ENCODE peak calls at places on chromosomes 1 and 21, in nine cellular contexts. M, P, T, V, G, C, W, E and O are unnamed samples.

GRCh38 chr1:211935448-211935970 is 99.8 kb downstream of the INTS7 start:
- DNase-seq in W (no peak), P (no peak), V (no peak), C (no peak), G (peak; percentile 21), T (no peak), E (no peak), M (peak; percentile 52), O (no peak)

GRCh38 chr1:217493290-217493689 is 137.6 kb downstream of the GPATCH2 start:
- DNase-seq in G (peak; percentile 89), M (no peak), E (no peak), V (peak; percentile 31), C (no peak), W (no peak), P (no peak), T (no peak), O (no peak)

GRCh38 chr1:60428161-60428560 is 354.6 kb upstream of the C1orf87 start:
- DNase-seq in P (no peak), G (no peak), C (no peak), M (no peak), E (no peak), W (peak; percentile 22), V (no peak), T (no peak), O (no peak)

GRCh38 chr1:180262628-180263488 is 32.8 kb downstream of the LHX4 start:
- DNase-seq in T (no peak), G (no peak), E (peak; percentile 33), M (no peak), W (no peak), P (no peak), C (no peak), V (no peak), O (no peak)

GRCh38 chr1:47894718-47895393 is 102.3 kb downstream of the TRABD2B start:
- DNase-seq in P (no peak), W (no peak), T (no peak), G (peak; percentile 17), C (peak; percentile 51), E (peak; percentile 57), M (no peak), V (peak; percentile 66), O (no peak)

GRCh38 chr1:192700834-192701271 is 64.9 kb downstream of the RGS13 start:
- DNase-seq in P (peak; percentile 18), M (no peak), E (no peak), V (peak; percentile 71), T (no peak), G (no peak), W (no peak), C (no peak), O (no peak)

GRCh38 chr1:73160759-73161158 is 878.4 kb upstream of the NEGR1 start:
- DNase-seq in W (no peak), T (no peak), P (no peak), G (no peak), V (no peak), M (no peak), E (no peak), C (no peak), O (no peak)

GRCh38 chr1:100584761-100585745 is 47.1 kb downstream of the GPR88 start:
- DNase-seq in G (no peak), V (no peak), P (peak; percentile 72), M (no peak), E (no peak), W (no peak), T (no peak), C (no peak), O (no peak)

GRCh38 chr21:42495765-42496119 is 282 bp downstream of the RSPH1 start:
- DNase-seq in V (peak; percentile 70), G (peak; percentile 84), W (no peak), P (no peak), M (no peak), C (no peak), E (no peak), T (no peak), O (no peak)